ENCODE peak calls at places on chromosomes 12 and 14, in ten cellular contexts. T, F, U, L, X, G, H, J, D and W are unnamed samples.

GRCh38 chr12:56280849-56281248 is 14.1 kb downstream of the COQ10A start:
- DNase-seq in T (no peak), F (no peak), U (no peak), L (no peak), X (no peak), G (no peak), H (no peak), J (no peak), D (no peak), W (no peak)

GRCh38 chr12:75275702-75276101 is 54.4 kb downstream of the CAPS2 start:
- DNase-seq in T (no peak), F (no peak), U (no peak), L (no peak), X (no peak), G (no peak), H (no peak), J (no peak), D (no peak), W (peak; percentile 34)

GRCh38 chr14:104353921-104354701 is 215.7 kb downstream of the KIF26A start:
- DNase-seq in T (no peak), F (no peak), U (peak; percentile 14), L (no peak), X (no peak), G (no peak), H (no peak), J (no peak), D (no peak), W (no peak)

GRCh38 chr14:94450722-94451090 is 1.9 kb downstream of the SERPINA11 start:
- DNase-seq in T (no peak), F (no peak), U (no peak), L (no peak), X (no peak), G (no peak), H (no peak), J (no peak), D (no peak), W (no peak)

GRCh38 chr14:20799444-20799843 is 3.2 kb downstream of the RNASE1 start:
- DNase-seq in T (no peak), F (no peak), U (no peak), L (no peak), X (peak; percentile 3), G (no peak), H (no peak), J (no peak), D (no peak), W (no peak)

GRCh38 chr14:102508410-102508773 is 1.2 kb downstream of the ANKRD9 start:
- DNase-seq in T (no peak), F (no peak), U (no peak), L (no peak), X (no peak), G (no peak), H (peak; percentile 83), J (peak; percentile 43), D (no peak), W (peak; percentile 78)

GRCh38 chr12:121861549-121862254 is 3.0 kb upstream of the HPD start:
- DNase-seq in T (no peak), F (no peak), U (no peak), L (no peak), X (no peak), G (no peak), H (no peak), J (no peak), D (no peak), W (no peak)

GRCh38 chr12:111798182-111798581 is 31.4 kb downstream of the ALDH2 start:
- DNase-seq in T (no peak), F (no peak), U (no peak), L (no peak), X (no peak), G (no peak), H (no peak), J (no peak), D (no peak), W (no peak)

GRCh38 chr14:90815567-90815816 is 738 bp downstream of the TTC7B start:
- DNase-seq in T (no peak), F (no peak), U (no peak), L (no peak), X (no peak), G (no peak), H (no peak), J (no peak), D (no peak), W (no peak)

GRCh38 chr12:3034067-3034750 is 43.0 kb upstream of the TSPAN9 start:
- DNase-seq in T (peak; percentile 68), F (no peak), U (peak; percentile 46), L (peak; percentile 86), X (peak; percentile 44), G (peak; percentile 54), H (peak; percentile 93), J (peak; percentile 79), D (peak; percentile 7), W (peak; percentile 59)

GRCh38 chr14:31465113-31465512 is 7.8 kb upstream of the DTD2 start:
- DNase-seq in T (no peak), F (no peak), U (no peak), L (peak; percentile 19), X (no peak), G (no peak), H (no peak), J (no peak), D (no peak), W (no peak)